ENCODE peak calls at places on chromosomes 3 and 15, in four cellular contexts. N is body of pancreas, A is ovary, Y is stomach. B is an unnamed sample.
A peak's percentile ranks its signal among the peaks of the same experiment; 100 is the strongest.

GRCh38 chr3:150094150-150094932 is 123.6 kb upstream of the PFN2 start:
- DNase-seq in N (no peak), A (no peak), Y (no peak), B (no peak)

GRCh38 chr15:47733085-47733484 is 15.8 kb downstream of the SEMA6D start:
- DNase-seq in N (no peak), A (no peak), Y (no peak), B (no peak)

GRCh38 chr3:79558943-79559342 is 208.9 kb downstream of the ROBO1 start:
- DNase-seq in N (no peak), A (no peak), Y (no peak), B (no peak)

GRCh38 chr3:105823149-105823866 is 45.5 kb downstream of the CBLB start:
- DNase-seq in N (no peak), A (no peak), Y (no peak), B (no peak)

GRCh38 chr3:53170325-53171108 is 9.5 kb downstream of the PRKCD start:
- DNase-seq in N (no peak), A (no peak), Y (no peak), B (peak; percentile 80)

GRCh38 chr15:79179108-79179561 is 88.6 kb upstream of the RASGRF1 start:
- DNase-seq in N (no peak), A (no peak), Y (no peak), B (no peak)

GRCh38 chr3:171283248-171284222 is 176.7 kb downstream of the TNIK start:
- DNase-seq in N (no peak), A (no peak), Y (no peak), B (no peak)

GRCh38 chr15:24880663-24881062 is 74.1 kb upstream of the SNRPN start:
- DNase-seq in N (no peak), A (no peak), Y (no peak), B (no peak)

GRCh38 chr3:19171794-19172193 is 23.5 kb downstream of the KCNH8 start:
- DNase-seq in N (no peak), A (no peak), Y (no peak), B (no peak)

GRCh38 chr3:159798951-159799350 is 189.7 kb upstream of the IL12A start:
- DNase-seq in N (no peak), A (no peak), Y (no peak), B (no peak)

GRCh38 chr3:141384157-141384556 is 15.9 kb downstream of the ZBTB38 start:
- DNase-seq in N (no peak), A (no peak), Y (no peak), B (no peak)

GRCh38 chr15:40444741-40445140 is 4.0 kb downstream of the BAHD1 start:
- DNase-seq in N (no peak), A (no peak), Y (no peak), B (no peak)
- H3K4me3 ChIP-seq in N (no peak overlapping the region), A (no peak overlapping the region), Y (no peak overlapping the region), B (no peak overlapping the region)

GRCh38 chr3:47410801-47411646 is 30.2 kb downstream of the PTPN23 start:
- DNase-seq in N (no peak), A (no peak), Y (no peak), B (peak; percentile 80)
- H3K36me3 ChIP-seq in N (peaks cover 45% of the 10 kb centered on the region), A (no peaks in the 10 kb centered on the region), Y (peaks cover 100% of the 10 kb centered on the region), B (peaks cover 97% of the 10 kb centered on the region)

GRCh38 chr15:93706476-93706875 is 524.9 kb upstream of the MCTP2 start:
- DNase-seq in N (no peak), A (no peak), Y (no peak), B (no peak)

GRCh38 chr15:93706881-93707280 is 524.5 kb upstream of the MCTP2 start:
- DNase-seq in N (no peak), A (no peak), Y (no peak), B (no peak)

GRCh38 chr15:93703092-93703785 is 528.1 kb upstream of the MCTP2 start:
- DNase-seq in N (no peak), A (no peak), Y (no peak), B (no peak)

GRCh38 chr15:93709708-93710107 is 521.7 kb upstream of the MCTP2 start:
- DNase-seq in N (no peak), A (no peak), Y (no peak), B (no peak)

DNA sequence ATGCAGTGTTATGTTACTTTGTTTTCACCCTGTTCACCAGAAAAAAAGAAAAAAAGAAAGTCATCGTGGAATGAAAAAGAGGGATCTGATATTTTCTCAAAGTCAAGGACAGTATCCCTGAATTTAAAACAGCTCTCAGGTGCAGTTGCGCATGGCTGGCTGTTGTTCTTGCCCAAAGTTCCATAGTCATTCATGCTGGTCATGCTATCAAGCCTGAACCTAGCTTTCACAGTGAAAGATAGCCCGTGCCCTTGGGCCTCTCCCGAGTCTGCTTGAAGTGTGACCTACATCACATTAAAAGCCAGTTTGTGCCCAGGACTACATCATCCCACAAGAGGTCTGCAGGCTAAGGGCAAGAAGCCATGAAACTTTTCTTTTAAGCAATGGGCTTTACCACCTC is 522.6 kb upstream of the MCTP2 start:
- DNase-seq in N (no peak), A (no peak), Y (no peak), B (no peak)
- H3K4me3 ChIP-seq in N (no peak overlapping the region), A (no peak overlapping the region), Y (no peak overlapping the region), B (no peak overlapping the region)

DNA sequence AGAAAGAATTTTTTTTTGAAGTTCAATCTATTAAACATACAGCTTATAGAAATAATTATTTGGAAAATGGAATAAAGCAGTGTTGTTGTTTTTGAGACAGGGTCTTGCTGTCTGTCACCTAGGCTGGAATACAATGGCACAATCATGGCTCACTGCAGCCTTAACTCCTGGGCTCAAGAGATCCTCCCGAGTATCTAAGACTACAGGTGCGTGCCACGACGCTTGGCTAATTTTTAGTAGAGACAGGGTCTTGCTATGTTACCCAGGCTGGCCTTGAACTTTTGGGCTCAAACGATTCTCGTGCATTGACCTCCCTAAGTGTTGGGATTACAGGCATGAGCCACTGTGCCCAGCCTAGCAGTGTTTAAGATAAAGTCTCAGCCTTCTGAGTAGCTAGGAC is 8.8 kb downstream of the BNIP2 start:
- DNase-seq in N (no peak), A (no peak), Y (no peak), B (no peak)
- H3K36me3 ChIP-seq in N (peaks cover 53% of the 10 kb centered on the region), A (no peaks in the 10 kb centered on the region), Y (peaks cover 71% of the 10 kb centered on the region), B (peaks cover 49% of the 10 kb centered on the region)

DNA sequence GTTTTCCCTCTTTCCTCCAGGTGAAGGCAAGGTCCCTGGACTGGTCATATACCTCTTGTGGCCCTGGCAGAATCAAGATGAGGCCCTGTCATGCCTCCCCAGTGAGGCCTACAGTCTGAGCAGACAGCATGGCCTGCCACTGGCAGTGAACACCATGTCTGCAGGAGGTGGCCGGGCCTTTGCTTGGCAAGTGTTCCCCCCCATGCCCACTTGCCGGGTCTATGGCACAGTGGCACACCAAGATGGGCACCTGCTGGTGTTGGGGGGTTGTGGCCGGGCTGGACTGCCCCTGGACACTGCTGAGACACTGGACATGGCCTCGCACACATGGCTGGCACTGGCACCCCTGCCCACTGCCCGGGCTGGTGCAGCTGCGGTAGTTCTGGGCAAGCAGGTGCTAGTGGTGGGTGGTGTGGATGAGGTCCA is 1.2 kb downstream of the KLHDC8B start:
- DNase-seq in N (peak; percentile 20), A (peak; percentile 47), Y (no peak), B (no peak)
- H3K4me3 ChIP-seq in N (no peak overlapping the region), A (peak overlapping the region; percentile 72), Y (peak overlapping the region; percentile 80), B (peak overlapping the region; percentile 77)

DNA sequence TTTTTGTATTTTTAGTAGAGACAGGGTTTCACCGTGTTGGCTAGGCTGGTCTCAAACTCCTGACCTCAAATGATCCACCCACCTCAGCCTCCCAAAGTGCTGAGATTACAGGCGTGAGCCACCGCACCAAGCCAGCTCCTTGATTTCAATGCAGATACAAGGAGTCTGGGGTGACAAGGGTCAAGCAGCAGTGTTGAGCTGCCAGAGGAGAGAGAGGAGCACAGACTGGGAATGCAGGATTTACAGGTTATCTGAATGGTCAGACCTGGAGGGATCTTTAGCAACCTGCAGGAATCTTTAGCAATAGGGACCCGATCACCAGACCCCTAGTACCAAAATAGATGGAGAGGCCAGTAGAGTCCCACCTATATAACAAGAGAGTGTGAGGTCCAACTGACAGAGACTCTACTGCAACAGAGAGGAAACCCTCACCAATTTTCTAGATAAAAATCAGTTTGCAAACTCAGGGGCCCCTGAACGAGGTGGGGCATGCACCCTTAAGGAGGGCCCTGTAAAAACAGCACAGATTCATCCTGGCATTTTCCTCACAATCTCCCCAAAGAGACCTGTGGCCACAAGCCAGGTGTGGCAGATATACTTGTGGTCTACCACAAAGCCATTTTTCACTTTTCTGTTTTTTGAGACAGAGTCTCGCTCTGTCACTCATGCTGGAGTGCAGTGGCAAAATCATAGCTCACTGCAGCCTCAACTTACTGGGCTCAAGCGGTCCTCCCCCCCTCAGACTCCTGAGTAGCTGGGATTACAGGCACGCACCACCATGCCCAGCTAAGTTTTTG is 10.7 kb upstream of the SHISA5 start:
- DNase-seq in N (no peak), A (no peak), Y (no peak), B (no peak)
- H3K36me3 ChIP-seq in N (no peaks in the 10 kb centered on the region), A (no peaks in the 10 kb centered on the region), Y (no peaks in the 10 kb centered on the region), B (peaks cover 8% of the 10 kb centered on the region)

GRCh38 chr3:185153170-185153733 is 392 bp upstream of the C3orf70 start:
- DNase-seq in N (no peak), A (peak; percentile 50), Y (no peak), B (no peak)

GRCh38 chr3:185151101-185151958 is 1.5 kb downstream of the C3orf70 start:
- DNase-seq in N (no peak), A (no peak), Y (no peak), B (no peak)

GRCh38 chr3:185153861-185154629 is 1.2 kb upstream of the C3orf70 start:
- DNase-seq in N (no peak), A (peak; percentile 18), Y (no peak), B (peak; percentile 22)

GRCh38 chr3:185151959-185152432 is 864 bp downstream of the C3orf70 start:
- DNase-seq in N (no peak), A (no peak), Y (no peak), B (no peak)

DNA sequence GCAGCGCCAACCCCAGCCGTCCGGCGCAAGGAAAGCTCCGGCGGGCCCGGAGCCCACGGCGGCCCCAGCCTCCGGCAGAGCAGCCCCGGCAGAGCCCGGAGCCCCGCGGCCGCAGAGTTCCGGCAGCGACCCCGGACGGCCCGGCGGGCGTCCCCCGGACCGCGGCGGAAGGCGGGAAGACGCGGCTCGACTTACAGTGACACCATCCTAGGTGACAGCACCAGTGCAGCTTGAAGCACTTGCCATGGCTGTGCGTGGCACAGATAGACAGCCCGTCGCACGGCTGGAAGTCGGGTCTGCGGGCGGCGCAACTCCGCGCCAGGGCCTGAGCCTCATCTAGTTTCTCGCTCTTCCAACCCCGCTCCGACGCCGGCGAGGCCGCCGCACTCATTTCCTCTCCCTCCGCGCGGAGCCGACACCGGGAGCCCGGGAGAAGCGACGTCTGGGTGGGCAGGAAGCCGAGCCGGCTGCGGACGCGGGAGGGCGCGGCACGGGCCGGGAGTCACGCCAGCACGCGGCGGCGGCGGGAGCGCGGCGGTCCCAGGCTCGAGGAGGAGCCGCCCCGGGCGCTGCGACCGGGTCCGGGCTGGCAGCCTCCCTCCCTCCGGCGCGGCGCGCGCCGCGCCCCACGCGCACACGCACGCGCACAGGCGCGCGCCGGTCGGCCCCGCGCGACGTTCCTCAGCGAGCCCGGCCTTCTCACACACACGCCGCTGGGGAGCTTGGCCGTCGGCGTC is at the start of gene C3orf70:
- DNase-seq in N (peak; percentile 39), A (peak; percentile 80), Y (peak; percentile 60), B (peak; percentile 32)
- H3K4me3 ChIP-seq in N (no peak within 1 kb of the TSS), A (peak within 1 kb of the TSS; percentile 67), Y (peak within 1 kb of the TSS; percentile 61), B (peak within 1 kb of the TSS; percentile 73)